ENCODE peak calls at places on chromosomes 13 and 19, in six cellular contexts. O is EH; U is fibroblast of lung; B is CD4-positive, alpha-beta T cell; N is AG20443; G is cardiac fibroblast. X is an unnamed sample.

GRCh38 chr19:17560205-17560595 is 4.8 kb downstream of the COLGALT1 start:
- DNase-seq in O (peak; percentile 79), U (peak; percentile 93), B (no peak), N (peak; percentile 63), G (peak; percentile 99), X (no peak)

GRCh38 chr19:2261438-2262172 is 5.4 kb upstream of the JSRP1 start:
- DNase-seq in O (peak; percentile 41), U (no peak), B (no peak), N (no peak), G (peak; percentile 48), X (no peak)

GRCh38 chr13:58598241-58598640 is 966.7 kb downstream of the PCDH17 start:
- DNase-seq in O (no peak), U (no peak), B (no peak), N (no peak), G (no peak), X (no peak)

GRCh38 chr13:113613789-113614379 is 29.3 kb downstream of the TFDP1 start:
- DNase-seq in O (no peak), U (no peak), B (no peak), N (no peak), G (no peak), X (no peak)

GRCh38 chr13:36057041-36057440 is 74.1 kb downstream of the DCLK1 start:
- DNase-seq in O (peak; percentile 26), U (peak; percentile 5), B (no peak), N (peak; percentile 12), G (peak; percentile 23), X (no peak)

GRCh38 chr19:38035515-38036495 is 128.8 kb downstream of the SIPA1L3 start:
- DNase-seq in O (peak; percentile 87), U (no peak), B (no peak), N (peak; percentile 41), G (peak; percentile 58), X (no peak)

GRCh38 chr19:8194528-8195275 is 14.5 kb upstream of the CERS4 start:
- DNase-seq in O (no peak), U (no peak), B (peak; percentile 38), N (no peak), G (no peak), X (peak; percentile 40)

GRCh38 chr19:41009700-41010235 is 18.7 kb downstream of the CYP2B6 start:
- DNase-seq in O (no peak), U (no peak), B (no peak), N (no peak), G (no peak), X (no peak)

GRCh38 chr13:59734393-59734792 is 429.3 kb downstream of the DIAPH3 start:
- DNase-seq in O (no peak), U (no peak), B (no peak), N (no peak), G (no peak), X (no peak)

GRCh38 chr13:113468461-113469147 is 15.3 kb upstream of the ADPRHL1 start:
- DNase-seq in O (no peak), U (no peak), B (no peak), N (no peak), G (no peak), X (no peak)

GRCh38 chr13:33932765-33933406 is 114.9 kb downstream of the RFC3 start:
- DNase-seq in O (no peak), U (no peak), B (no peak), N (no peak), G (peak; percentile 59), X (no peak)

GRCh38 chr13:62747629-62748028 is 1332.0 kb upstream of the PCDH20 start:
- DNase-seq in O (peak; percentile 4), U (no peak), B (no peak), N (no peak), G (no peak), X (no peak)

GRCh38 chr19:33383722-33384292 is 10.3 kb downstream of the CEBPG start:
- DNase-seq in O (no peak), U (no peak), B (no peak), N (no peak), G (no peak), X (no peak)

GRCh38 chr13:87331178-87331577 is 340.0 kb upstream of the SLITRK5 start:
- DNase-seq in O (no peak), U (peak; percentile 74), B (no peak), N (no peak), G (no peak), X (no peak)

GRCh38 chr19:54674021-54674617 is 11.3 kb downstream of the LILRB4 start:
- DNase-seq in O (peak; percentile 3), U (peak; percentile 16), B (no peak), N (no peak), G (peak; percentile 59), X (no peak)

GRCh38 chr13:39012608-39013007 is 22.0 kb upstream of the STOML3 start:
- DNase-seq in O (no peak), U (no peak), B (no peak), N (no peak), G (no peak), X (no peak)

GRCh38 chr19:1394252-1395193 is 6.8 kb downstream of the GAMT start:
- DNase-seq in O (no peak), U (no peak), B (no peak), N (no peak), G (no peak), X (no peak)

GRCh38 chr19:8161135-8161646 is 11.8 kb upstream of the FBN3 start:
- DNase-seq in O (peak; percentile 42), U (peak; percentile 17), B (no peak), N (no peak), G (peak; percentile 15), X (no peak)